ENCODE peak calls at places on chromosome 1, in five cellular contexts. Q is BJ, S is AG04449, P is bronchial epithelial cell, M is lower leg skin. J is an unnamed sample.

GRCh38 chr1:51635611-51636010 is 18.7 kb downstream of the OSBPL9 start:
- DNase-seq in Q (no peak), P (no peak), S (no peak), M (no peak), J (no peak)

GRCh38 chr1:219244864-219245263 is 71.2 kb downstream of the LYPLAL1 start:
- DNase-seq in P (no peak), Q (no peak), S (no peak), M (no peak), J (no peak)

GRCh38 chr1:197312163-197312562 is 44.1 kb downstream of the CRB1 start:
- DNase-seq in S (no peak), Q (no peak), M (no peak), P (peak), J (no peak)

GRCh38 chr1:186275818-186276217 is 99.2 kb downstream of the TPR start:
- DNase-seq in M (no peak), S (no peak), Q (no peak), P (no peak), J (no peak)

GRCh38 chr1:154987326-154987725 is 4.2 kb downstream of the FLAD1 start:
- DNase-seq in P (no peak), M (no peak), S (no peak), Q (no peak), J (no peak)

GRCh38 chr1:62337785-62338631 is 18.8 kb upstream of the KANK4 start:
- DNase-seq in M (no peak), S (no peak), P (peak), Q (no peak), J (no peak)

GRCh38 chr1:199404191-199404590 is 623.3 kb upstream of the NR5A2 start:
- DNase-seq in P (peak), M (no peak), S (no peak), Q (no peak), J (no peak)

GRCh38 chr1:78210167-78210566 is 164.4 kb downstream of the GIPC2 start:
- DNase-seq in P (peak), M (no peak), Q (no peak), S (no peak), J (no peak)

GRCh38 chr1:206505702-206506375 is 1.5 kb upstream of the RASSF5 start:
- DNase-seq in P (no peak), M (no peak), S (no peak), Q (no peak), J (no peak)

GRCh38 chr1:50959913-50960844 is at the start of gene FAF1:
- DNase-seq in S (peak), M (peak), P (peak), Q (peak), J (peak)

GRCh38 chr1:52588535-52588934 is 13.6 kb upstream of the GPX7 start:
- DNase-seq in Q (no peak), P (no peak), S (no peak), M (no peak), J (no peak)

GRCh38 chr1:96721053-96721381 is 567 bp upstream of the PTBP2 start:
- DNase-seq in M (no peak), Q (peak), P (no peak), S (no peak), J (no peak)

GRCh38 chr1:36971832-36972231 is 62.5 kb downstream of the GRIK3 start:
- DNase-seq in P (no peak), M (no peak), S (no peak), Q (no peak), J (no peak)

GRCh38 chr1:72284084-72284397 is 1.7 kb upstream of the NEGR1 start:
- DNase-seq in M (no peak), Q (no peak), S (no peak), P (peak), J (no peak)

GRCh38 chr1:97632075-97632474 is 288.8 kb downstream of the DPYD start:
- DNase-seq in S (no peak), M (no peak), Q (no peak), P (peak), J (no peak)

DNA sequence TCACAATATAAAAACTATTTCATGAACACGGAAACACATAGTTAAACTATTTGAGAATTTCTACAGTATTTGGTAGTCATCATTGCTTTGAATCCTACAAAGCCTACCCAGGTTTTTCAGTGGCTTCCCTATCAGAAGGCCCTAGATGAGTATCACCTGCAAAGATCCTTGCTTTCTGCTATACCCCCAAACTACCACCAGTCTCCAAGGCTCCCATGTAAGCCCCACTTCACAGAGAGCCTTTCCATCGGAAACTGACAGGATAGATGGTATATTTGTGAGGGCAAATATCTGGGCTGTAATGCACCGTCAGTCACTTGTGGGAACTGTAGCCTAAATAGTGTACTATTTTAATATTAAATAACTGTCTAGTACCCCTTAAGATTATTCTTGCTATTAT is 674.3 kb downstream of the BRINP3 start:
- DNase-seq in Q (no peak), P (no peak), M (no peak), S (no peak), J (no peak)
- TF ChIP-seq CTCF in Q (no peak), P (no peak), M (no peak), S (no peak), J (no peak)

DNA sequence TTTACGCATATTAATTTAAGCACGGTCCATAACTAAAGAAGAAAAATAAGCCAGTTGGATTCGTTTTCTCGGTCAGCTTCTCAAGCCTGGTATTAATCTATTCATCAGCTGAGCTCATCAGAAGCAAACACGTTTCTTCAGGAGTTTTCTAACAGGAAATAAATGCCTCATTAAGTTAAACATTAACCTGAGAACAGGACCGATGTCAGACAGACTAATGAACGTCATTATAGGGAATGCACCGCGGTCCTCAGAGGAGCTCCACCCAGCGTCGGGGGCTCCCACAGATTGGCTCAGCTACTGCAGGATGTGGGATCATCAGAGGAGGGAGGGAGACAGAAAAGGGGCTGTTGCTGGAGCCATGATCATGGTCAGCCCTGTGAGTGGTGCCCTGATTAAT is 615.3 kb downstream of the PTPRU start:
- DNase-seq in S (no peak), M (no peak), P (peak), Q (no peak), J (no peak)
- TF ChIP-seq CTCF in S (no peak), M (no peak), P (no peak), Q (no peak), J (no peak)

GRCh38 chr1:166785987-166786386 is 53.3 kb upstream of the POGK start:
- DNase-seq in S (no peak), M (no peak), Q (no peak), P (no peak), J (no peak)
- TF ChIP-seq CTCF in S (no peak), M (no peak), Q (no peak), P (no peak), J (no peak)

GRCh38 chr1:4710592-4711190 is 56.3 kb downstream of the AJAP1 start:
- DNase-seq in M (no peak), Q (no peak), S (no peak), P (no peak), J (no peak)

GRCh38 chr1:4711944-4712343 is 57.5 kb downstream of the AJAP1 start:
- DNase-seq in P (no peak), M (no peak), Q (no peak), S (no peak), J (no peak)

GRCh38 chr1:4708853-4709507 is 54.6 kb downstream of the AJAP1 start:
- DNase-seq in P (no peak), Q (no peak), M (no peak), S (no peak), J (no peak)

GRCh38 chr1:4713669-4714068 is 59.3 kb downstream of the AJAP1 start:
- DNase-seq in S (no peak), P (no peak), M (no peak), Q (no peak), J (no peak)

GRCh38 chr1:4711191-4711915 is 56.9 kb downstream of the AJAP1 start:
- DNase-seq in P (no peak), M (no peak), Q (no peak), S (no peak), J (no peak)
- TF ChIP-seq CTCF in P (no peak), M (no peak), Q (no peak), S (no peak), J (no peak)

GRCh38 chr1:89822999-89823628 is 2.3 kb downstream of the LRRC8D start:
- DNase-seq in Q (no peak), P (peak), S (no peak), M (no peak), J (no peak)

GRCh38 chr1:89821322-89822108 is 683 bp downstream of the LRRC8D start:
- DNase-seq in M (no peak), S (no peak), P (no peak), Q (no peak), J (peak)

GRCh38 chr1:89822109-89822962 is 1.5 kb downstream of the LRRC8D start:
- DNase-seq in M (no peak), P (no peak), S (no peak), Q (no peak), J (peak)

GRCh38 chr1:89823679-89824292 is 3.0 kb downstream of the LRRC8D start:
- DNase-seq in P (no peak), M (no peak), Q (no peak), S (no peak), J (no peak)

GRCh38 chr1:89820423-89821321 is at the start of gene LRRC8D:
- DNase-seq in S (no peak), P (peak), Q (no peak), M (peak), J (peak)
- TF ChIP-seq CTCF in S (no peak), P (no peak), Q (no peak), M (no peak), J (no peak)

GRCh38 chr1:110674337-110675059 is at the start of gene KCNA3:
- DNase-seq in M (no peak), P (no peak), Q (no peak), S (no peak), J (peak)
- TF ChIP-seq CTCF in M (no peak), P (no peak), Q (no peak), S (no peak), J (no peak)

GRCh38 chr1:3673381-3674099 is 21.2 kb downstream of the TP73 start:
- DNase-seq in M (no peak), Q (no peak), P (no peak), S (no peak), J (peak)
- TF ChIP-seq CTCF in M (no peak), Q (no peak), P (no peak), S (no peak), J (no peak)

DNA sequence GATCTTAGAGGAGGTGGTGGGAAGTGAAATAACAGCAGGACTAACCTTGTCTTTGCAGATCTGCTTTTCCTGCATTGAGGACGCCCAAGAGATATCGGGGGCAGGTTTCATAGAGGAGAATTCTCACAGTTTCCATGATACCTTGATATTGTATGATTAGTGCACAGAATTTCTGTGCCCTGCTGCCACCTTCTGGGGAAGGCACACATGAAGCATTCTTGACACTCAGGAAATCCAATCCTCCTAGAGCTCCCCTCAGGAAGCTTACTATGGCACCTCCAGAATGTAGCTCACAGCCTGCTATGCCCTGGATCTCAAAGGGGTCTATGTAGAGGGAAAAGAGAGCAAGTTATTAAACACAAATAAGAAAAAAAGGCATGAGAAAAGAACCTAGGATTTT is 1.5 kb downstream of the CD1B start:
- DNase-seq in S (no peak), Q (no peak), P (peak), M (no peak), J (no peak)
- TF ChIP-seq CTCF in S (no peak), Q (no peak), P (peak), M (no peak), J (no peak)

GRCh38 chr1:238953448-238953847 is 432.9 kb upstream of the CHRM3 start:
- DNase-seq in S (no peak), M (no peak), Q (no peak), P (no peak), J (no peak)
- TF ChIP-seq CTCF in S (no peak), M (no peak), Q (no peak), P (no peak), J (peak)